ENCODE peak calls at places on chromosomes 16 and 17, in ten cellular contexts. One of them, this sample, is unnamed.

GRCh38 chr17:74431568-74432483 is at the start of gene GPRC5C:
- DNase-seq in stimulated activated CD4-positive, alpha-beta T cell treated with anti-CD3 and anti-CD28 coated beads, TNF-alpha, amount 100 ng/mL, for 48 hours: peak; percentile 18
- DNase-seq in CD8-positive, alpha-beta memory T cell: no peak
- DNase-seq in NCI-H226: peak; percentile 95
- DNase-seq in activated T-helper 9 cell treated with anti-CD3 and anti-CD28 coated beads, Interleukin-2, amount 50 U/mL, for 16 hours: peak; percentile 13
- DNase-seq in AG10803: no peak
- DNase-seq in iris pigment epithelial cell: peak; percentile 21
- DNase-seq in SW480: peak; percentile 90
- DNase-seq in substantia nigra: peak; percentile 51
- DNase-seq in HT-29: peak; percentile 91
- DNase-seq in this sample: peak; percentile 51

GRCh38 chr16:88331989-88332920 is 50.5 kb upstream of the ZNF469 start:
- DNase-seq in stimulated activated CD4-positive, alpha-beta T cell treated with anti-CD3 and anti-CD28 coated beads, TNF-alpha, amount 100 ng/mL, for 48 hours: no peak
- DNase-seq in CD8-positive, alpha-beta memory T cell: no peak
- DNase-seq in NCI-H226: peak; percentile 99
- DNase-seq in activated T-helper 9 cell treated with anti-CD3 and anti-CD28 coated beads, Interleukin-2, amount 50 U/mL, for 16 hours: no peak
- DNase-seq in AG10803: peak; percentile 100
- DNase-seq in iris pigment epithelial cell: peak; percentile 100
- DNase-seq in SW480: peak; percentile 86
- DNase-seq in substantia nigra: peak; percentile 41
- DNase-seq in HT-29: peak; percentile 25
- DNase-seq in this sample: peak; percentile 99

GRCh38 chr16:71956500-71956899 is 43.7 kb downstream of the PKD1L3 start:
- DNase-seq in stimulated activated CD4-positive, alpha-beta T cell treated with anti-CD3 and anti-CD28 coated beads, TNF-alpha, amount 100 ng/mL, for 48 hours: no peak
- DNase-seq in CD8-positive, alpha-beta memory T cell: no peak
- DNase-seq in NCI-H226: no peak
- DNase-seq in activated T-helper 9 cell treated with anti-CD3 and anti-CD28 coated beads, Interleukin-2, amount 50 U/mL, for 16 hours: no peak
- DNase-seq in AG10803: no peak
- DNase-seq in iris pigment epithelial cell: peak; percentile 37
- DNase-seq in SW480: no peak
- DNase-seq in substantia nigra: no peak
- DNase-seq in HT-29: no peak
- DNase-seq in this sample: no peak

GRCh38 chr17:72166040-72166439 is 45.2 kb downstream of the SOX9 start:
- DNase-seq in stimulated activated CD4-positive, alpha-beta T cell treated with anti-CD3 and anti-CD28 coated beads, TNF-alpha, amount 100 ng/mL, for 48 hours: no peak
- DNase-seq in CD8-positive, alpha-beta memory T cell: no peak
- DNase-seq in NCI-H226: no peak
- DNase-seq in activated T-helper 9 cell treated with anti-CD3 and anti-CD28 coated beads, Interleukin-2, amount 50 U/mL, for 16 hours: no peak
- DNase-seq in AG10803: no peak
- DNase-seq in iris pigment epithelial cell: no peak
- DNase-seq in SW480: no peak
- DNase-seq in substantia nigra: peak; percentile 19
- DNase-seq in HT-29: no peak
- DNase-seq in this sample: no peak

GRCh38 chr17:17297217-17297616 is 6.0 kb upstream of the NT5M start:
- DNase-seq in stimulated activated CD4-positive, alpha-beta T cell treated with anti-CD3 and anti-CD28 coated beads, TNF-alpha, amount 100 ng/mL, for 48 hours: no peak
- DNase-seq in CD8-positive, alpha-beta memory T cell: no peak
- DNase-seq in NCI-H226: no peak
- DNase-seq in activated T-helper 9 cell treated with anti-CD3 and anti-CD28 coated beads, Interleukin-2, amount 50 U/mL, for 16 hours: no peak
- DNase-seq in AG10803: no peak
- DNase-seq in iris pigment epithelial cell: no peak
- DNase-seq in SW480: no peak
- DNase-seq in substantia nigra: no peak
- DNase-seq in HT-29: no peak
- DNase-seq in this sample: no peak

GRCh38 chr16:57531253-57531575 is 5.2 kb downstream of the CCDC102A start:
- DNase-seq in stimulated activated CD4-positive, alpha-beta T cell treated with anti-CD3 and anti-CD28 coated beads, TNF-alpha, amount 100 ng/mL, for 48 hours: no peak
- DNase-seq in CD8-positive, alpha-beta memory T cell: peak; percentile 18
- DNase-seq in NCI-H226: no peak
- DNase-seq in activated T-helper 9 cell treated with anti-CD3 and anti-CD28 coated beads, Interleukin-2, amount 50 U/mL, for 16 hours: no peak
- DNase-seq in AG10803: no peak
- DNase-seq in iris pigment epithelial cell: no peak
- DNase-seq in SW480: no peak
- DNase-seq in substantia nigra: no peak
- DNase-seq in HT-29: no peak
- DNase-seq in this sample: no peak

GRCh38 chr17:19645608-19646250 is 2.8 kb upstream of the ALDH3A2 start:
- DNase-seq in stimulated activated CD4-positive, alpha-beta T cell treated with anti-CD3 and anti-CD28 coated beads, TNF-alpha, amount 100 ng/mL, for 48 hours: peak; percentile 45
- DNase-seq in CD8-positive, alpha-beta memory T cell: peak; percentile 38
- DNase-seq in NCI-H226: peak; percentile 83
- DNase-seq in activated T-helper 9 cell treated with anti-CD3 and anti-CD28 coated beads, Interleukin-2, amount 50 U/mL, for 16 hours: peak; percentile 9
- DNase-seq in AG10803: no peak
- DNase-seq in iris pigment epithelial cell: peak; percentile 30
- DNase-seq in SW480: peak; percentile 37
- DNase-seq in substantia nigra: peak; percentile 33
- DNase-seq in HT-29: peak; percentile 23
- DNase-seq in this sample: peak; percentile 63

GRCh38 chr16:10888320-10888937 is 11.4 kb downstream of the CIITA start:
- DNase-seq in stimulated activated CD4-positive, alpha-beta T cell treated with anti-CD3 and anti-CD28 coated beads, TNF-alpha, amount 100 ng/mL, for 48 hours: no peak
- DNase-seq in CD8-positive, alpha-beta memory T cell: no peak
- DNase-seq in NCI-H226: no peak
- DNase-seq in activated T-helper 9 cell treated with anti-CD3 and anti-CD28 coated beads, Interleukin-2, amount 50 U/mL, for 16 hours: no peak
- DNase-seq in AG10803: no peak
- DNase-seq in iris pigment epithelial cell: no peak
- DNase-seq in SW480: no peak
- DNase-seq in substantia nigra: peak; percentile 7
- DNase-seq in HT-29: no peak
- DNase-seq in this sample: no peak

GRCh38 chr16:85166699-85167588 is 54.7 kb upstream of the CIBAR2 start:
- DNase-seq in stimulated activated CD4-positive, alpha-beta T cell treated with anti-CD3 and anti-CD28 coated beads, TNF-alpha, amount 100 ng/mL, for 48 hours: no peak
- DNase-seq in CD8-positive, alpha-beta memory T cell: no peak
- DNase-seq in NCI-H226: no peak
- DNase-seq in activated T-helper 9 cell treated with anti-CD3 and anti-CD28 coated beads, Interleukin-2, amount 50 U/mL, for 16 hours: no peak
- DNase-seq in AG10803: no peak
- DNase-seq in iris pigment epithelial cell: no peak
- DNase-seq in SW480: no peak
- DNase-seq in substantia nigra: no peak
- DNase-seq in HT-29: no peak
- DNase-seq in this sample: no peak

GRCh38 chr17:60278237-60278636 is 113.7 kb downstream of the USP32 start:
- DNase-seq in stimulated activated CD4-positive, alpha-beta T cell treated with anti-CD3 and anti-CD28 coated beads, TNF-alpha, amount 100 ng/mL, for 48 hours: no peak
- DNase-seq in CD8-positive, alpha-beta memory T cell: no peak
- DNase-seq in NCI-H226: no peak
- DNase-seq in activated T-helper 9 cell treated with anti-CD3 and anti-CD28 coated beads, Interleukin-2, amount 50 U/mL, for 16 hours: no peak
- DNase-seq in AG10803: no peak
- DNase-seq in iris pigment epithelial cell: no peak
- DNase-seq in SW480: no peak
- DNase-seq in substantia nigra: no peak
- DNase-seq in HT-29: no peak
- DNase-seq in this sample: no peak